ENCODE peak calls at places on chromosomes 2 and 18, in six cellular contexts. T, U, I, P, R and A are unnamed samples.

GRCh38 chr2:235511187-235511661 is 17.4 kb downstream of the AGAP1 start:
- DNase-seq in T (no peak), U (peak), I (no peak), P (peak), R (peak), A (no peak)

GRCh38 chr18:63138469-63139340 is 180.9 kb downstream of the BCL2 start:
- DNase-seq in T (no peak), U (peak), I (no peak), P (no peak), R (no peak), A (no peak)

GRCh38 chr18:78884502-78884901 is 95.1 kb upstream of the SALL3 start:
- DNase-seq in T (no peak), U (peak), I (no peak), P (no peak), R (no peak), A (no peak)

GRCh38 chr18:39840406-39840805 is 2114.6 kb upstream of the PIK3C3 start:
- DNase-seq in T (no peak), U (no peak), I (no peak), P (peak), R (no peak), A (no peak)

GRCh38 chr18:28350821-28351220 is 173.9 kb upstream of the CDH2 start:
- DNase-seq in T (no peak), U (no peak), I (no peak), P (no peak), R (no peak), A (no peak)

GRCh38 chr2:68482296-68482695 is 14.9 kb downstream of the APLF start:
- DNase-seq in T (no peak), U (no peak), I (no peak), P (no peak), R (no peak), A (no peak)

GRCh38 chr18:74290831-74291770 is 662 bp downstream of the CYB5A start:
- DNase-seq in T (peak), U (peak), I (peak), P (no peak), R (peak), A (no peak)

GRCh38 chr2:28344756-28345291 is 47.8 kb upstream of the FOSL2 start:
- DNase-seq in T (no peak), U (no peak), I (no peak), P (no peak), R (no peak), A (no peak)

GRCh38 chr2:225008935-225009334 is 33.3 kb downstream of the DOCK10 start:
- DNase-seq in T (no peak), U (peak), I (no peak), P (no peak), R (no peak), A (no peak)
- TF ChIP-seq CTCF in T (no peak), U (peak), I (no peak), P (peak), R (no peak), A (peak)

GRCh38 chr2:157903051-157903625 is 27.0 kb upstream of the ACVR1 start:
- DNase-seq in T (no peak), U (no peak), I (no peak), P (no peak), R (no peak), A (no peak)

GRCh38 chr2:157899125-157899839 is 23.2 kb upstream of the ACVR1 start:
- DNase-seq in T (no peak), U (no peak), I (no peak), P (no peak), R (no peak), A (no peak)

GRCh38 chr2:157900203-157900602 is 24.1 kb upstream of the ACVR1 start:
- DNase-seq in T (no peak), U (no peak), I (no peak), P (no peak), R (no peak), A (no peak)

GRCh38 chr2:157900684-157901083 is 24.6 kb upstream of the ACVR1 start:
- DNase-seq in T (no peak), U (no peak), I (no peak), P (no peak), R (no peak), A (no peak)

DNA sequence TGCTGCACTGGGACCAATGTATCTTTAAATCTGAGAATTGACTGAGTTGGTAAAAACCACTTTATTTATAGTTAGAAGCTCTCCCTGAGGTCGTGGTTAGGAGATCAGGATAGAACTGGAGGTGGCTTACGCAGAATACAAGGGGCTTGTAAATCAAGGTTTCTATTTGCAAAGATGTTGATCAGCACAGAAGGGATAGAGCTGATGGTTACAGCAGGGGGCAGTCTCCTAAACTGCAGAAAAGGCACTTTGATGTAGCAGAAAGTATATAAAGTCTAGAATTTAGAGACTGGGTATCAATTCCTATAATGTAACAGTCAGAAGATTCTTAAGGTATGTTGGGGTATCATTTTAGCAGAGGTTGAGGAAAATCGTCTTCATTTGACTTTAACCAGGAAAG is 25.2 kb upstream of the ACVR1 start:
- DNase-seq in T (no peak), U (no peak), I (no peak), P (no peak), R (no peak), A (no peak)
- TF ChIP-seq CTCF in T (no peak), U (peak), I (no peak), P (no peak), R (no peak), A (peak)

DNA sequence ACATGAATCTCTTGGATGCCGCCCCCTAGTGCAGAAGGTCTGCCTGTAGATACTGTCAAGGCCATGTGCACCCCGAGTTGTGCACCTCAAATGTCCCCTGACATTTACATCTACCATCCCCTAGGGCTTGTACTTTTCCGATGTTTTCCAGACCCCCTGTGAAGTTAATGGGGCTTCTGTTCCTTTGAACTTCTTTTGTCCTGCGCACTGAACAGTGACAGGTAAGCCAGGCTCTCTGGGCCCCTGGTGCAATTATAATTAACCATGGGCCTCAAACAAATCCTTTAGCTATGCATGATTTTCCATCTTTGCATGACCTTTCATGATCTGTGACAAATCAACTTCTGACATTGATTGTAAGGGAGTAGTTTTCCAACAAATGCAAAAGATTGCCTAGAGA is 158.4 kb downstream of the FHOD3 start:
- DNase-seq in T (no peak), U (no peak), I (no peak), P (no peak), R (no peak), A (no peak)
- TF ChIP-seq CTCF in T (no peak), U (peak), I (no peak), P (no peak), R (no peak), A (no peak)

GRCh38 chr2:139196754-139197153 is 416.6 kb upstream of the NXPH2 start:
- DNase-seq in T (no peak), U (no peak), I (no peak), P (no peak), R (no peak), A (no peak)
- TF ChIP-seq CTCF in T (no peak), U (peak), I (no peak), P (no peak), R (no peak), A (no peak)